ENCODE peak calls at places on chromosome 7, in ten cellular contexts. M is heart left ventricle, P is uterus, S is IMR-90, G is adrenal gland, B is tibial nerve, H is H54, T is suprapubic skin, L is sigmoid colon, N is A549. F is an unnamed sample.

GRCh38 chr7:25519962-25520562 is 291.8 kb upstream of the NPVF start:
- DNase-seq in N (no peak), P (no peak), G (peak), T (no peak), H (no peak), S (no peak), B (no peak), L (no peak), M (no peak), F (no peak)

GRCh38 chr7:112157072-112157471 is 49.1 kb downstream of the DOCK4 start:
- DNase-seq in N (no peak), B (no peak), P (no peak), T (no peak), M (no peak), G (no peak), L (no peak), H (peak), S (peak), F (no peak)

GRCh38 chr7:121504478-121504877 is 108.4 kb upstream of the FAM3C start:
- DNase-seq in T (no peak), N (peak), M (no peak), S (peak), P (peak), H (peak), L (no peak), B (no peak), G (peak), F (no peak)

GRCh38 chr7:381211-382117 is 91.5 kb downstream of the FOXL3 start:
- DNase-seq in G (no peak), M (peak), L (no peak), T (no peak), P (peak), B (no peak), H (no peak), S (no peak), N (no peak), F (peak)

GRCh38 chr7:81831883-81832282 is 62.0 kb upstream of the HGF start:
- DNase-seq in S (no peak), N (no peak), P (no peak), M (no peak), T (no peak), H (no peak), B (no peak), L (no peak), G (no peak), F (no peak)

GRCh38 chr7:139823855-139824670 is 5.0 kb upstream of the TBXAS1 start:
- DNase-seq in P (peak), T (no peak), H (no peak), M (no peak), B (no peak), G (no peak), N (no peak), S (peak), L (no peak), F (peak)

GRCh38 chr7:15525652-15526263 is 36.1 kb downstream of the AGMO start:
- DNase-seq in M (no peak), B (no peak), T (no peak), G (no peak), L (no peak), S (no peak), P (no peak), H (no peak), N (no peak), F (no peak)

GRCh38 chr7:4048336-4048735 is 633.8 kb upstream of the FOXK1 start:
- DNase-seq in M (no peak), P (no peak), S (no peak), B (no peak), H (no peak), T (no peak), L (no peak), N (no peak), G (peak), F (no peak)

GRCh38 chr7:94509264-94509878 is at the start of gene CASD1:
- DNase-seq in M (peak), T (peak), S (peak), G (peak), H (peak), P (peak), N (peak), B (peak), L (peak), F (peak)

GRCh38 chr7:94512735-94513564 is 3.3 kb downstream of the CASD1 start:
- DNase-seq in G (no peak), P (no peak), B (no peak), T (no peak), N (no peak), M (no peak), S (no peak), L (no peak), H (no peak), F (no peak)

GRCh38 chr7:94509879-94510581 is 421 bp downstream of the CASD1 start:
- DNase-seq in H (peak), S (peak), T (peak), P (peak), L (peak), M (peak), B (peak), G (peak), N (peak), F (peak)

GRCh38 chr7:94511763-94512162 is 2.2 kb downstream of the CASD1 start:
- DNase-seq in P (no peak), T (no peak), H (no peak), B (no peak), G (no peak), S (peak), L (no peak), M (no peak), N (no peak), F (no peak)

GRCh38 chr7:94510582-94511456 is 1.2 kb downstream of the CASD1 start:
- DNase-seq in T (no peak), S (peak), M (peak), H (peak), P (peak), N (peak), G (peak), L (no peak), B (peak), F (peak)
- TF ChIP-seq POLR2A in T (no peak), S (no peak), M (no peak), H (no peak), P (no peak), N (no peak), G (no peak), L (no peak), B (no peak), F (no peak)

GRCh38 chr7:66114743-66115727 is at the start of gene CRCP:
- DNase-seq in N (peak), M (peak), L (peak), H (peak), T (peak), B (peak), P (peak), S (peak), G (peak), F (peak)
- TF ChIP-seq POLR2A in N (peak), M (peak), L (peak), H (peak), T (no peak), B (peak), P (peak), S (peak), G (peak), F (peak)

GRCh38 chr7:50293509-50294179 is 10.9 kb upstream of the IKZF1 start:
- DNase-seq in B (no peak), M (no peak), H (no peak), T (no peak), G (no peak), S (no peak), L (no peak), N (no peak), P (no peak), F (no peak)
- TF ChIP-seq POLR2A in B (no peak), M (no peak), H (no peak), T (no peak), G (no peak), S (no peak), L (no peak), N (no peak), P (no peak), F (no peak)

GRCh38 chr7:151013356-151013727 is 11.0 kb downstream of the ATG9B start:
- DNase-seq in M (no peak), P (no peak), T (no peak), G (no peak), N (no peak), H (no peak), B (no peak), L (no peak), S (no peak), F (no peak)

GRCh38 chr7:151012031-151012692 is 12.1 kb downstream of the ATG9B start:
- DNase-seq in T (no peak), H (no peak), B (no peak), L (no peak), G (no peak), N (no peak), P (no peak), S (peak), M (no peak), F (no peak)

GRCh38 chr7:151014950-151015349 is 9.3 kb downstream of the ATG9B start:
- DNase-seq in T (no peak), B (no peak), M (no peak), G (no peak), H (peak), S (no peak), N (no peak), L (no peak), P (no peak), F (no peak)

GRCh38 chr7:151012921-151013347 is 11.4 kb downstream of the ATG9B start:
- DNase-seq in T (no peak), L (peak), B (no peak), H (no peak), S (no peak), G (no peak), N (peak), P (no peak), M (no peak), F (no peak)

GRCh38 chr7:151013728-151014497 is 10.4 kb downstream of the ATG9B start:
- DNase-seq in M (peak), L (peak), B (peak), N (no peak), P (peak), H (no peak), S (peak), G (peak), T (peak), F (no peak)
- TF ChIP-seq POLR2A in M (no peak), L (no peak), B (no peak), N (no peak), P (no peak), H (no peak), S (no peak), G (no peak), T (no peak), F (no peak)

F was measured in ovary.